ENCODE peak calls at places on chromosomes 7 and 10, in seven cellular contexts. U is GM06990; C is astrocyte of the spinal cord; A is H7; H is PC-3; D is AG04450; F is CD4-positive, CD25-positive, alpha-beta regulatory T cell. L is an unnamed sample.

GRCh38 chr7:6636741-6637543 is at the start of gene ZNF316:
- DNase-seq in C (no peak), D (no peak), F (peak; percentile 63), H (peak; percentile 35), A (peak; percentile 82), U (peak; percentile 80), L (no peak)

GRCh38 chr7:21256310-21256877 is 171.5 kb upstream of the SP4 start:
- DNase-seq in F (no peak), D (no peak), H (peak; percentile 66), U (no peak), A (no peak), C (peak; percentile 57), L (peak; percentile 8)

GRCh38 chr7:147894271-147894670 is 696.3 kb upstream of the C7orf33 start:
- DNase-seq in F (no peak), D (no peak), U (no peak), A (peak; percentile 24), C (no peak), H (peak; percentile 35), L (no peak)

GRCh38 chr7:148242271-148242801 is 348.2 kb upstream of the C7orf33 start:
- DNase-seq in D (no peak), H (peak; percentile 85), C (peak; percentile 23), F (no peak), U (no peak), A (peak; percentile 76), L (no peak)

GRCh38 chr7:129947701-129948100 is 5.1 kb downstream of the UBE2H start:
- DNase-seq in U (no peak), A (no peak), H (no peak), F (no peak), D (no peak), C (peak; percentile 10), L (no peak)

GRCh38 chr10:92238586-92239098 is 52.2 kb downstream of the CPEB3 start:
- DNase-seq in C (peak; percentile 26), D (no peak), F (no peak), U (no peak), H (peak; percentile 86), A (peak; percentile 30), L (no peak)

GRCh38 chr10:84537447-84537931 is 209.1 kb downstream of the CCSER2 start:
- DNase-seq in A (peak; percentile 85), C (peak; percentile 65), D (peak; percentile 21), F (no peak), U (peak; percentile 25), H (peak; percentile 75), L (no peak)

GRCh38 chr10:11986593-11987216 is 55.9 kb downstream of the UPF2 start:
- DNase-seq in F (peak; percentile 49), U (peak; percentile 24), D (peak; percentile 61), H (peak; percentile 76), C (peak; percentile 83), A (peak; percentile 78), L (peak; percentile 41)

GRCh38 chr10:120328647-120329046 is 128.4 kb upstream of the PLPP4 start:
- DNase-seq in D (no peak), C (no peak), F (no peak), U (no peak), H (no peak), A (no peak), L (no peak)

GRCh38 chr10:58209669-58210068 is 58.0 kb downstream of the IPMK start:
- DNase-seq in C (peak; percentile 27), U (no peak), D (no peak), A (no peak), H (no peak), F (no peak), L (no peak)

GRCh38 chr10:97664282-97664850 is 22.7 kb downstream of the AVPI1 start:
- DNase-seq in D (no peak), A (no peak), U (no peak), H (no peak), C (no peak), F (no peak), L (no peak)

GRCh38 chr7:24336461-24336860 is 52.5 kb downstream of the NPY start:
- DNase-seq in C (no peak), U (no peak), D (no peak), H (no peak), A (no peak), F (no peak), L (no peak)

GRCh38 chr7:72334733-72335132 is 77.4 kb downstream of the CALN1 start:
- DNase-seq in U (no peak), A (no peak), H (no peak), D (no peak), C (no peak), F (no peak), L (no peak)

GRCh38 chr10:111277685-111278084 is 200.9 kb downstream of the ADRA2A start:
- DNase-seq in F (no peak), U (no peak), H (no peak), D (no peak), C (no peak), A (no peak), L (no peak)

GRCh38 chr7:129866251-129866650 is 86.5 kb downstream of the UBE2H start:
- DNase-seq in A (no peak), U (no peak), C (no peak), H (no peak), D (no peak), F (no peak), L (no peak)

GRCh38 chr7:69434350-69434749 is 163.9 kb upstream of the AUTS2 start:
- DNase-seq in F (no peak), C (peak; percentile 89), U (peak; percentile 45), H (no peak), D (no peak), A (no peak), L (no peak)

GRCh38 chr7:120856198-120856597 is 1.7 kb downstream of the TSPAN12 start:
- DNase-seq in H (no peak), C (no peak), U (no peak), D (no peak), A (no peak), F (no peak), L (no peak)

GRCh38 chr10:132442636-132443035 is 45.6 kb downstream of the PWWP2B start:
- DNase-seq in D (no peak), A (no peak), F (no peak), H (no peak), U (no peak), C (no peak), L (no peak)

GRCh38 chr7:34747842-34748241 is 89.8 kb downstream of the NPSR1 start:
- DNase-seq in A (no peak), U (no peak), H (peak; percentile 59), C (peak; percentile 9), D (no peak), F (no peak), L (no peak)

GRCh38 chr7:150481207-150481920 is 30.9 kb downstream of the GIMAP8 start:
- DNase-seq in A (no peak), H (no peak), F (no peak), D (no peak), U (no peak), C (no peak), L (no peak)

GRCh38 chr10:103839867-103840746 is 15.3 kb downstream of the SH3PXD2A start:
- DNase-seq in D (no peak), A (peak; percentile 77), F (no peak), U (no peak), H (no peak), C (peak; percentile 33), L (no peak)

GRCh38 chr7:147541261-147541660 is 1049.3 kb upstream of the C7orf33 start:
- DNase-seq in U (no peak), C (no peak), H (no peak), A (no peak), F (no peak), D (no peak), L (no peak)

GRCh38 chr7:28042721-28043120 is 137.9 kb downstream of the JAZF1 start:
- DNase-seq in C (no peak), F (no peak), H (no peak), A (no peak), U (no peak), D (no peak), L (no peak)

GRCh38 chr10:5292196-5292735 is 72.5 kb upstream of the UCN3 start:
- DNase-seq in D (no peak), H (no peak), F (peak; percentile 22), U (no peak), A (no peak), C (no peak), L (no peak)
- H3K4me3 ChIP-seq in D (no peak overlapping the region), H (no peak overlapping the region), F (peak overlapping the region; percentile 85), U (no peak overlapping the region), A (no peak overlapping the region), C (no peak overlapping the region), L (no peak overlapping the region)

GRCh38 chr10:77416327-77417135 is 221.1 kb downstream of the KCNMA1 start:
- DNase-seq in C (peak; percentile 90), U (no peak), F (no peak), A (no peak), H (peak; percentile 100), D (peak; percentile 63), L (peak; percentile 57)

GRCh38 chr10:77418211-77418640 is 219.4 kb downstream of the KCNMA1 start:
- DNase-seq in H (no peak), F (no peak), C (no peak), U (no peak), D (no peak), A (no peak), L (no peak)

GRCh38 chr10:77417806-77418205 is 219.8 kb downstream of the KCNMA1 start:
- DNase-seq in U (no peak), H (no peak), F (no peak), D (no peak), C (no peak), A (no peak), L (no peak)

GRCh38 chr10:77419056-77419455 is 218.6 kb downstream of the KCNMA1 start:
- DNase-seq in A (no peak), F (no peak), U (no peak), C (no peak), H (no peak), D (no peak), L (no peak)

GRCh38 chr10:77417359-77417758 is 220.2 kb downstream of the KCNMA1 start:
- DNase-seq in H (peak; percentile 51), D (no peak), F (no peak), A (no peak), C (no peak), U (no peak), L (no peak)
- H3K4me3 ChIP-seq in H (no peak overlapping the region), D (no peak overlapping the region), F (no peak overlapping the region), A (no peak overlapping the region), C (no peak overlapping the region), U (no peak overlapping the region), L (no peak overlapping the region)

DNA sequence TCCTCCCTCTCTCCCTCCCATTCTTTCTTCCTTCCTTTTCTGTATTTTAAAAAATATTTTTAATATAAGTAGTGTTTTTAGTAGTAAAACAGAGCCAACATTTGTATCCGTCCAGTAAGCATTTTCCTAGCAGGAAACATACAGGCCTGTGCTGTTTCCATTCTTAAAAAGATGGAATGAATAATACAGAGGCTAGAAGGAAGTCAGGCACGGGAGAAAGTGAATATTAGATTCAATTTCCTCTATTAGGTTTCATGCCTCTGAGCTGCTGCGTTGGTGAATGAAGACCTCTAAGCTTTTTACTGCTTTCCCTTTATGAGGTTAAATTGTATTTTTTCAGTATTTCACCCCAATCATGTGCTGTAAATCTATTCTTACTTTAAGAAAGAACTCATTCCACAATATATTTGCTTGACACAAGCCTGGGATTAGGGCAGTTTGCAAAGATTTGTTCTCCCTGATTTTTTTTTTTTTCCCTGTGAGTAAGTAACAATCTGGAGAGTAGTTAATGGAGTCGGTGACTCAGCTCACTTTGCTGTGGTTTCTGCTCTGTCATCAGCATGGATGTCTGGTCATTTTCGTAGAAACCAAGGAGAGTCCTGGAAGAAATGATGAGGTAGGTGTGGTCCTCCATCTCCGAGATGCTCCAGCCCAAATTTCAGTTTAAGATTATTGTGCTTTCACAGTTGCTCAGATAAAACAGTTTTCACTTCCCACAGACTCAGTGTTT is 76.1 kb upstream of the PITRM1 start:
- DNase-seq in U (no peak), F (no peak), C (peak; percentile 95), H (peak; percentile 68), D (peak; percentile 79), A (no peak), L (peak; percentile 79)
- H3K4me3 ChIP-seq in U (no peak overlapping the region), F (no peak overlapping the region), C (no peak overlapping the region), H (peak overlapping the region; percentile 52), D (no peak overlapping the region), A (no peak overlapping the region), L (no peak overlapping the region)

GRCh38 chr10:33721509-33721908 is 387.0 kb upstream of the NRP1 start:
- DNase-seq in H (no peak), F (no peak), C (no peak), A (no peak), D (no peak), U (no peak), L (no peak)
- H3K4me3 ChIP-seq in H (no peak overlapping the region), F (no peak overlapping the region), C (no peak overlapping the region), A (no peak overlapping the region), D (no peak overlapping the region), U (no peak overlapping the region), L (no peak overlapping the region)

L was measured in skeletal muscle cell.